ENCODE peak calls at places on chromosome 15, in eight cellular contexts. Z is NCI-H69, D is CD14-positive monocyte, N is NCI-H774, J is occipital lobe, Y is T1000, X is Kasumi-1, A is esophagus muscularis mucosa. P is an unnamed sample.
A peak's percentile ranks its signal among the peaks of the same experiment; 100 is the strongest.

GRCh38 chr15:65101418-65101890 is 13.5 kb downstream of the UBAP1L start:
- DNase-seq in Z (peak; percentile 48), D (no peak), N (no peak), J (peak; percentile 38), Y (no peak), X (peak; percentile 43), A (no peak), P (peak; percentile 40)

GRCh38 chr15:25903024-25903581 is 40.0 kb upstream of the ATP10A start:
- DNase-seq in Z (no peak), D (no peak), N (no peak), J (no peak), Y (no peak), X (no peak), A (no peak), P (no peak)

GRCh38 chr15:73683624-73684536 is at the start of gene CD276:
- DNase-seq in Z (peak; percentile 46), D (no peak), N (peak; percentile 60), J (no peak), Y (peak; percentile 42), X (no peak), A (no peak), P (peak; percentile 73)

GRCh38 chr15:79399591-79399990 is 32.5 kb upstream of the MINAR1 start:
- DNase-seq in Z (no peak), D (no peak), N (no peak), J (no peak), Y (no peak), X (no peak), A (no peak), P (no peak)

GRCh38 chr15:37638139-37638538 is 296.3 kb upstream of the TMCO5A start:
- DNase-seq in Z (no peak), D (no peak), N (no peak), J (no peak), Y (no peak), X (no peak), A (no peak), P (no peak)

GRCh38 chr15:91956026-91956723 is 102.7 kb downstream of the SLCO3A1 start:
- DNase-seq in Z (no peak), D (no peak), N (no peak), J (no peak), Y (peak; percentile 28), X (no peak), A (no peak), P (peak; percentile 62)

GRCh38 chr15:89818287-89818686 is 3.6 kb upstream of the ANPEP start:
- DNase-seq in Z (no peak), D (no peak), N (no peak), J (no peak), Y (no peak), X (no peak), A (no peak), P (no peak)

GRCh38 chr15:72365844-72366243 is 10.0 kb downstream of the HEXA start:
- DNase-seq in Z (no peak), D (peak; percentile 57), N (no peak), J (no peak), Y (no peak), X (peak; percentile 93), A (no peak), P (no peak)